ENCODE peak calls at places on chromosomes 16 and 17, in four cellular contexts. E is mammary epithelial cell; G is right lobe of liver; C is CD8-positive, alpha-beta T cell. V is an unnamed sample.

GRCh38 chr16:69917739-69918138 is 33.4 kb upstream of the CLEC18A start:
- DNase-seq in E (peak), C (no peak), G (peak), V (peak)

GRCh38 chr16:49596699-49597291 is 223.2 kb downstream of the C16orf78 start:
- DNase-seq in E (no peak), C (no peak), G (no peak), V (no peak)

GRCh38 chr17:54901230-54901847 is 687 bp downstream of the TOM1L1 start:
- DNase-seq in E (peak), C (no peak), G (no peak), V (no peak)

GRCh38 chr17:77356109-77356689 is 215.4 kb downstream of the SEC14L1 start:
- DNase-seq in E (peak), G (no peak), C (no peak), V (no peak)

GRCh38 chr16:49834496-49835009 is 21.4 kb downstream of the ZNF423 start:
- DNase-seq in C (no peak), E (no peak), G (no peak), V (no peak)

GRCh38 chr16:783404-784161 is 4.6 kb downstream of the RPUSD1 start:
- DNase-seq in E (no peak), G (no peak), C (no peak), V (no peak)

GRCh38 chr17:61144876-61145564 is 254.6 kb upstream of the TBX2 start:
- DNase-seq in C (no peak), G (no peak), E (no peak), V (no peak)

GRCh38 chr16:82631701-82632685 is 5.2 kb downstream of the CDH13 start:
- DNase-seq in G (no peak), E (peak), C (no peak), V (no peak)

GRCh38 chr17:31825961-31826691 is 32.9 kb downstream of the COPRS start:
- DNase-seq in E (peak), C (no peak), G (peak), V (no peak)

GRCh38 chr16:14405611-14406537 is 224.2 kb downstream of the PARN start:
- DNase-seq in C (no peak), E (no peak), G (peak), V (no peak)

GRCh38 chr16:26281681-26282080 is 589.9 kb downstream of the HS3ST4 start:
- DNase-seq in E (no peak), G (no peak), C (no peak), V (no peak)

GRCh38 chr17:60534613-60535157 is 8.6 kb upstream of the APPBP2 start:
- DNase-seq in C (no peak), G (no peak), E (no peak), V (no peak)

GRCh38 chr17:20012137-20012536 is 3.0 kb downstream of the SPECC1 start:
- DNase-seq in C (no peak), E (no peak), G (no peak), V (no peak)

GRCh38 chr16:66474750-66475199 is 47.7 kb downstream of the BEAN1 start:
- DNase-seq in G (no peak), C (peak), E (no peak), V (no peak)

GRCh38 chr16:66512589-66513404 is 37.1 kb downstream of the TK2 start:
- DNase-seq in C (no peak), E (no peak), G (peak), V (no peak)

GRCh38 chr17:78476973-78477372 is 98.5 kb downstream of the PGS1 start:
- DNase-seq in G (no peak), C (no peak), E (peak), V (no peak)

GRCh38 chr16:58363746-58364393 is 28.4 kb upstream of the GINS3 start:
- DNase-seq in E (no peak), C (no peak), G (no peak), V (no peak)

GRCh38 chr17:36864827-36865320 is 72.4 kb upstream of the LHX1 start:
- DNase-seq in E (no peak), C (no peak), G (no peak), V (no peak)

GRCh38 chr17:36867716-36868115 is 69.6 kb upstream of the LHX1 start:
- DNase-seq in E (no peak), C (no peak), G (no peak), V (no peak)

GRCh38 chr17:36870618-36871002 is 66.7 kb upstream of the LHX1 start:
- DNase-seq in E (no peak), C (no peak), G (no peak), V (no peak)

GRCh38 chr17:36869441-36869840 is 67.8 kb upstream of the LHX1 start:
- DNase-seq in G (no peak), E (no peak), C (no peak), V (no peak)

DNA sequence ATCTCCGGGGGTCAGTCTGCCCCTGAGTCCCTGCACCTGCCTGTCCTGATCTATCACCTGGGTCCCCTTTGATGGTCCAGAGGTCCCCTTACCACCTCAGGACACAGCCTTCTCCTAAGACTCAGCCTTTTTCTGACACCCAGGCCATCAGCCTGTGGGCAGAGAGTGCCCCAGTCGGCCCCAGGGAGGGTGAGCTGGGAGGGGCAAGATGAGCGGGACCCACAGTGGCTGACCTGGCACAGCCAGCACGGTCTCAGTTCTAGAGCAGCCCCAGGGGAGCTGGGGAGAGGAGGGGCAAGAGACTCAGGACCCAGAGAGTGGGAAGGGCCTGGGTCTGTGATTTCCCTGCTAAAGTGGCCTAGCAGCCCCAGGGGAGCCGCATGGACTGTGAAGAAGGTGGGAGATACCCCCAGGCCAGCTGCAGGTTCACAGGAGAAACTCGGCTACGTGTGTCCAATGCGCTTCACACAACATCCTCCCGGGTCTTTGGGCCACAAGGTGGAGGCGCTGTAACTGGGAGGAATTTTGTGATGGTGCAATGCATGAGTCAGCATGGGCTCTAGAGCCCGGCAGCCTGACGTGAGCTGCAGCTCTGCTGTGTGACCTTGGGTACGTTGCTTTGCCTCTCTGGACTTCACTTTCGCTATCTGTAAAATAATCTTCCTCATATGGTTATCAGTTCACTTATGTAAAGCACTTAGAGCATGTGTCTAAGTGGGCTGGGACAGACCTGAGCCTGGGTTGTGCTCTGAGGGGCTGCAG is 67.2 kb upstream of the LHX1 start:
- DNase-seq in G (no peak), E (peak), C (no peak), V (no peak)
- TF ChIP-seq CTCF in G (no peak), E (no peak), C (no peak), V (no peak)

GRCh38 chr17:75065562-75066151 is 18.6 kb downstream of the KCTD2 start:
- DNase-seq in E (no peak), G (no peak), C (no peak), V (no peak)

GRCh38 chr17:75073618-75074047 is 14.1 kb upstream of the SLC16A5 start:
- DNase-seq in E (no peak), G (no peak), C (no peak), V (no peak)

GRCh38 chr17:75067856-75068255 is 19.9 kb upstream of the SLC16A5 start:
- DNase-seq in C (no peak), E (no peak), G (no peak), V (no peak)

GRCh38 chr17:75068750-75069149 is 19.0 kb upstream of the SLC16A5 start:
- DNase-seq in E (no peak), G (no peak), C (no peak), V (no peak)

GRCh38 chr17:75069783-75070182 is 18.0 kb upstream of the SLC16A5 start:
- DNase-seq in E (no peak), C (no peak), G (no peak), V (no peak)
- TF ChIP-seq CTCF in E (peak), C (no peak), G (peak), V (peak)

DNA sequence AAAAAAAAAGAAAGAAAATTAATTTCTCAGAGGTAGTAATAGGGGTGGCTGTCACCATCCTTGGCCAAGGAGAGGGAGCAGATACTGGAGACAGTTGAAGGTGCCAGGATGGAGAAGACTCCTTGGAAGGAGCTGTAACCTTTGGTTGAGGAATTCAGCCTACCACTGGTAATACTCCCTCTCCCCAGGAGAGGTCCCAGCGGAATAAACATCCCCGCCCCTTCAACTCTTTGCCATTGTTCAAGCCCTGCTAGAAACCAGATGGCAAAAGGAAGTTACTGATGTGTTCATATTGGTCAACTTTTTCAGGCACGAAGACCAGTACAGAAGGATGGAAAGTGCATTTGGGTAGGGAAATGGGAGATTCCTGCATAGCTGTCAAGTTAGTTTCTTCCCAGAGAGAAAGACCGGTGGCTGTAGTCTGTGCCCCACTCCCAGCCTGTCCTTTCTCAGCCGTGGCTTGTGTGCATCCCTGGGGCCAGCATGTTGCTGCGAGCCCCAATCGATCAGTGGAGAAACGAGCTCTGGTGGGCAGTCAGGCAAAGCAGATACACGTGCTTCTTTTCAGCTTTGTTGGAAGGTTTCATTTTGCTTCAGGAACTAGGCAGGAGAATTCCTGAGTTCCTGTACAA is 612.1 kb downstream of the MAF start:
- DNase-seq in C (no peak), G (no peak), E (no peak), V (no peak)
- TF ChIP-seq CTCF in C (no peak), G (no peak), E (peak), V (no peak)

GRCh38 chr17:41896726-41897125 is 22.0 kb downstream of the ACLY start:
- DNase-seq in C (no peak), G (no peak), E (no peak), V (no peak)
- TF ChIP-seq CTCF in C (no peak), G (no peak), E (no peak), V (no peak)

GRCh38 chr17:40422990-40423611 is 5.4 kb upstream of the TOP2A start:
- DNase-seq in G (no peak), C (no peak), E (no peak), V (no peak)

GRCh38 chr17:40425741-40426140 is 8.0 kb upstream of the TOP2A start:
- DNase-seq in G (no peak), C (no peak), E (no peak), V (no peak)

GRCh38 chr17:40431231-40431602 is 12.0 kb upstream of the IGFBP4 start:
- DNase-seq in C (no peak), G (no peak), E (no peak), V (no peak)

GRCh38 chr17:40430272-40431230 is 12.7 kb upstream of the IGFBP4 start:
- DNase-seq in C (no peak), E (no peak), G (no peak), V (no peak)

DNA sequence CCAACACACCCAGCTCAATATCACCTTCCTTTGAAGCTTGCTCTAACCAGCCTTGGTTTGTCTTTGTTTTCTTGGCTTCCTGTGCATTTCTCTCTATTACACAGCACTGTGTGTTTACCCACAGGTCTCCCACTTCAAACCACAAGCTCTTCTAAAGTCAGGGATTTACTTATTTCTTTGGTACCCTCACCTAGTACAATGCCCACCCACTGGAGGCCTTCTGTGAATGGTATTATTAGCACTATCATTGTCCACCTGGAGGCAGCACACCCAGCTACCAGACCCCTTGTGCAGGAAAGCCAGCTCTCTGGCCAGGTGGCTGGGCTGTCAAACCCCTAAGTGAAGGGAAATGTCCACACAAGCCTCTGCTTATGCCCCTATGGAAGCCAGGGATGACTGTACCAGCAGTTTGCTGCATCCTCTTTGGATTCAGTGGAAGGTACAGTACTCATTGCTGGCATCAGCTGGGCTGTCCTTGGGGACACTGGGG is 9.4 kb upstream of the TOP2A start:
- DNase-seq in G (no peak), E (no peak), C (no peak), V (no peak)
- TF ChIP-seq CTCF in G (no peak), E (no peak), C (no peak), V (no peak)

V was measured in AG09319.